ENCODE peak calls at places on chromosomes 4 and X, in four cellular contexts. R, Z, K and V are unnamed samples.

GRCh38 chr4:108693211-108693610 is 42.8 kb downstream of the OSTC start:
- DNase-seq in R (no peak), Z (no peak), K (no peak), V (no peak)

GRCh38 chr4:159235779-159236368 is 133.0 kb downstream of the RAPGEF2 start:
- DNase-seq in R (no peak), Z (no peak), K (no peak), V (no peak)

GRCh38 chrX:40380649-40381488 is 199.9 kb upstream of the ATP6AP2 start:
- DNase-seq in R (no peak), Z (no peak), K (no peak), V (peak; percentile 40)

GRCh38 chrX:145393702-145394235 is 146.5 kb downstream of the SPANXN1 start:
- DNase-seq in R (no peak), Z (no peak), K (no peak), V (no peak)

GRCh38 chr4:116023049-116023448 is 909.6 kb upstream of the NDST4 start:
- DNase-seq in R (no peak), Z (no peak), K (no peak), V (no peak)

GRCh38 chr4:70195425-70195824 is at the start of gene ODAM:
- DNase-seq in R (no peak), Z (no peak), K (no peak), V (no peak)

GRCh38 chr4:126916626-126917140 is 716.1 kb upstream of the INTU start:
- DNase-seq in R (no peak), Z (peak; percentile 5), K (peak; percentile 95), V (no peak)

GRCh38 chr4:158856852-158857251 is 88.0 kb downstream of the FNIP2 start:
- DNase-seq in R (no peak), Z (no peak), K (peak; percentile 77), V (no peak)

GRCh38 chr4:54658321-54659093 is 750 bp downstream of the KIT start:
- DNase-seq in R (peak; percentile 52), Z (peak; percentile 10), K (peak; percentile 28), V (peak; percentile 75)

GRCh38 chr4:157514711-157515110 is 294.2 kb downstream of the GRIA2 start:
- DNase-seq in R (no peak), Z (no peak), K (no peak), V (no peak)

GRCh38 chrX:13024911-13025454 is 19.4 kb downstream of the FAM9C start:
- DNase-seq in R (no peak), Z (no peak), K (no peak), V (no peak)

GRCh38 chr4:163161536-163162205 is 5.0 kb downstream of the NAF1 start:
- DNase-seq in R (no peak), Z (no peak), K (peak; percentile 60), V (no peak)

GRCh38 chrX:118484216-118484903 is 11.3 kb upstream of the DOCK11 start:
- DNase-seq in R (no peak), Z (no peak), K (no peak), V (no peak)

GRCh38 chr4:55397024-55397520 is 1.3 kb downstream of the TMEM165 start:
- DNase-seq in R (no peak), Z (no peak), K (no peak), V (no peak)

GRCh38 chr4:182847956-182848450 is 69.2 kb downstream of the DCTD start:
- DNase-seq in R (no peak), Z (no peak), K (no peak), V (no peak)

GRCh38 chrX:140836874-140837273 is 127.3 kb downstream of the LINC00632 start:
- DNase-seq in R (no peak), Z (no peak), K (no peak), V (no peak)

GRCh38 chr4:129218355-129218754 is 122.4 kb downstream of the C4orf33 start:
- DNase-seq in R (no peak), Z (no peak), K (peak; percentile 18), V (no peak)

GRCh38 chrX:47707031-47707780 is 48.2 kb upstream of the UXT start:
- DNase-seq in R (no peak), Z (no peak), K (peak; percentile 4), V (no peak)

GRCh38 chr4:153523171-153523757 is 57.1 kb downstream of the TMEM131L start:
- DNase-seq in R (no peak), Z (no peak), K (no peak), V (no peak)

GRCh38 chr4:86014599-86014998 is 345.3 kb downstream of the MAPK10 start:
- DNase-seq in R (no peak), Z (no peak), K (no peak), V (no peak)

GRCh38 chr4:8185280-8185679 is 13.8 kb upstream of the SH3TC1 start:
- DNase-seq in R (no peak), Z (peak; percentile 64), K (peak; percentile 51), V (no peak)

GRCh38 chr4:13248621-13249298 is 235.4 kb downstream of the RAB28 start:
- DNase-seq in R (no peak), Z (no peak), K (no peak), V (no peak)

GRCh38 chrX:19791562-19791961 is 95.8 kb downstream of the SH3KBP1 start:
- DNase-seq in R (no peak), Z (no peak), K (peak; percentile 9), V (no peak)

GRCh38 chr4:187929024-187929423 is 66.5 kb upstream of the ZFP42 start:
- DNase-seq in R (no peak), Z (no peak), K (no peak), V (no peak)

GRCh38 chr4:139988863-139989765 is 164.9 kb downstream of the MAML3 start:
- DNase-seq in R (no peak), Z (peak; percentile 38), K (peak; percentile 91), V (peak; percentile 34)

GRCh38 chr4:140851032-140851636 is 94.9 kb upstream of the TBC1D9 start:
- DNase-seq in R (no peak), Z (peak; percentile 84), K (peak; percentile 81), V (peak; percentile 37)

GRCh38 chr4:55754754-55755350 is 64.7 kb upstream of the EXOC1L start:
- DNase-seq in R (no peak), Z (no peak), K (peak; percentile 52), V (no peak)

GRCh38 chr4:48470570-48470969 is 12.6 kb upstream of the SLC10A4 start:
- DNase-seq in R (no peak), Z (no peak), K (no peak), V (no peak)

GRCh38 chr4:128757712-128758111 is 51.8 kb upstream of the JADE1 start:
- DNase-seq in R (peak; percentile 58), Z (peak; percentile 24), K (peak; percentile 38), V (peak; percentile 69)

GRCh38 chr4:37546586-37546985 is 139.6 kb downstream of the RELL1 start:
- DNase-seq in R (no peak), Z (no peak), K (no peak), V (no peak)

GRCh38 chrX:69232945-69233344 is 67.7 kb upstream of the PJA1 start:
- DNase-seq in R (no peak), Z (no peak), K (no peak), V (no peak)

GRCh38 chr4:31458813-31459212 is 738.6 kb downstream of the PCDH7 start:
- DNase-seq in R (no peak), Z (no peak), K (peak; percentile 20), V (no peak)

GRCh38 chrX:40105016-40105790 is 7.4 kb upstream of the BCOR start:
- DNase-seq in R (peak; percentile 52), Z (no peak), K (no peak), V (peak; percentile 76)

GRCh38 chrX:132373610-132374009 is 115.2 kb downstream of the MBNL3 start:
- DNase-seq in R (no peak), Z (no peak), K (no peak), V (no peak)

GRCh38 chrX:22365460-22365859 is 92.7 kb downstream of the CBLL2 start:
- DNase-seq in R (no peak), Z (no peak), K (peak; percentile 81), V (no peak)

DNA sequence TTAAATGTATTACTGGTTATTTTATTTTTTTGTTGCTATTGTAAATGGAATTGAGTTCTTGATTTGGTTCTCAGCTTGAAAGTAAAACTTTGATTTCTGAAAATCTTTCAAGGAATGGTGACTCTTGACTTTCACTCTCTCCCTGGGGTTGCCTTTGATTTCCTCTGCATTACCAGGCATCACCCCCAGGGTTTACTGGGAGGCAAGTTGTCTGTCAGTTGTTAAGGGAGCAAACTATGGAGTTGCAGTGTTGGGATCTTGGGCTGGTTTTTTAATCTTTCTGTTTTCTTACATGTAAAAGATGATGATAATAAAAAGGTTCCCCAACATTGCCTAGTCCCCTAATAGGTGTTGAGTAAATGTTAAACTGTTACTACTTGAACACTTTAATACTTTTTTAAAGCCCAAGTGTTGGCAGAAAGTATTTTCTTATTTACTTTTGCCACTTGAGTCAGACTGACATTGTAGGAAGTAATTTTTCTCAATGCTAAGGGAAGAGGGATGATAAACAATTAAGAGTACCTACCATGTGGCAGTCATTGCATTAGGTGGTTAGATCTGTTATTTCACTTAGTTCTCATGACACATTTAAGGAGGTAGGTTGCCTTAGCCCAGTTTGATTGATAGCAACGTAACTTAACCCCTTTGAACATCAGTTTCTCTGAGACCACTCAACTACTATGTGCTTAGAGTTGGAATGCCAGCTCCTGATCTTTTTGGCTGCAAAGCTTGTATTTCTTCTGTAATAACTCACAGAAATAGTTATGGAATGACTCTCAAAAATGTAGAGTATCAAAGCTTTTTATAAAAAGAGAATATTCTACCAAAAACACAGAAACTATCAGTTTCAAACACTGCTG is 67.1 kb downstream of the DCLK2 start:
- DNase-seq in R (no peak), Z (no peak), K (no peak), V (no peak)
- TF ChIP-seq CTCF in R (no peak), Z (no peak), K (peak; percentile 38), V (no peak)

GRCh38 chr4:88675543-88675942 is 22.1 kb downstream of the NAP1L5 start:
- DNase-seq in R (no peak), Z (no peak), K (no peak), V (no peak)

DNA sequence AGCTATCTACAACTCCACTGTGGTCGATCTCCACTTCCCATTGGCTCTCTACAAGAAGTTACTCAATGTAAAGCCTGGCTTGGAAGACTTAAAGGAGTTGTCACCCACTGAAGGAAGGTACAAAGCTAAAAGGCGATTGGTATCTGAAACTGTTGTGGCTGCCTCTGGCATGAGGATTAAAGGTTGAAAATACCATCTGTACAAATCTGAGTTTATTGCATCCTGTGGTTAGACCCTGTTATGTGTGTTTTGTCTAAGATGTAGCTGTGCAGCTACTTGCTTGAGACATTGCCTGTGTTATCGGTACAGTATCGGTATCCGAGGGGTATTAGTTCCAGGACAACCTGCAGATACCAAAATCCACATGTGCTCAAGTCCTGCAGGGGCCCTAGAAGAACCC is 16.4 kb downstream of the NAP1L5 start:
- DNase-seq in R (no peak), Z (no peak), K (no peak), V (no peak)
- H3K36me3 ChIP-seq in R (peaks cover 89% of the 10 kb centered on the region), Z (no peaks in the 10 kb centered on the region), K (no peaks in the 10 kb centered on the region), V (peaks cover 82% of the 10 kb centered on the region)

DNA sequence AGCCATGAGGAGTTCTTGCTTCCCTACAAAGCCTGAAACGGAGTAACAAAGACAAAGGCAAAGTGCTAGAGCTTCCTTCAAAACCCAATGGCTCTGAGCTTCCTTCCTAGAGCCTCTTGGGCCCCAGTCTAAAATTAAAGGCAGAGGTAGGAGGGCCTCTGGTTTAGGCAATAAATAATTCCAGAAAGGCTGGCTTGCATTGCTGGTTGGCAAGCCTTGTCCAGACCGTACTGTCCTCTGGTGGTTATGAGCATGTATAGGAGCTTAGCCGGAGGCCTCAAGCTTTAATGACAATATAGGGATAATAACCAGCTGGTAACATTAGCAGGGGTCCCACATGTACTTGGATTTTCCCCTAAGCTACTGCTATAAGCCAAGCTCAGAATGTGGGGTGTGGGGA is 237.3 kb downstream of the AR start:
- DNase-seq in R (no peak), Z (peak; percentile 3), K (no peak), V (peak; percentile 18)
- TF ChIP-seq CTCF in R (peak; percentile 60), Z (no peak), K (peak; percentile 24), V (peak; percentile 57)

DNA sequence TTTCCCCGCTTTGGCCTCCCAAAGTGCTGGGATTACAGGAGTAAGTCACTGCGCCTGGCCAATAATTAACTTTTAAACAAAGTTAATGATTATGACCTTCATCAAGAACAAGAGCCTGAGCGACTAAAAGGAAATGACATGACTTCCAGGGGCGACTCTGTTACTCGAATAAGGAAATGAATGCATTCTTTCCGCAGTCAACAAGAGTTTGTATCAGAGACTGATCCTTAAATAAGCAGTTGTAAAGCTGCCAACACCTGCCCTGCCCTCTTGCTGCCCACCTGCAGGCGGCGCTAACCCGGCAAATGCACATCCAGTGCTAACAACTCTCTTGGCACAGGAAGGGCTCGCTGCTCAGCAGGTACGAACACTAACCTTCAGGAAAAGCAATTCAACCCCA is 27.3 kb downstream of the WDR1 start:
- DNase-seq in R (peak; percentile 19), Z (no peak), K (no peak), V (peak; percentile 9)
- H3K36me3 ChIP-seq in R (peaks cover 77% of the 10 kb centered on the region), Z (peaks cover 19% of the 10 kb centered on the region), K (peaks cover 70% of the 10 kb centered on the region), V (peaks cover 95% of the 10 kb centered on the region)